ENCODE peak calls at places on chromosomes 13 and 19, in seven cellular contexts. K is tibial artery; H is T-cell; T is A549; M is right cardiac atrium; J is adipocyte; V is activated T-helper 1 cell treated with anti-CD3 and anti-CD28 coated beads, Interleukin-2, amount 50 U/mL, for 16 hours. C is an unnamed sample.

GRCh38 chr13:111572956-111573355 is 252.5 kb downstream of the TEX29 start:
- DNase-seq in K (no peak), H (no peak), T (no peak), M (no peak), J (no peak), V (no peak), C (no peak)

GRCh38 chr13:43044720-43045301 is 21.4 kb downstream of the DNAJC15 start:
- DNase-seq in K (no peak), H (no peak), T (no peak), M (no peak), J (no peak), V (no peak), C (no peak)

GRCh38 chr19:45401815-45402468 is 2.9 kb downstream of the PPP1R13L start:
- DNase-seq in K (no peak), H (no peak), T (no peak), M (no peak), J (no peak), V (no peak), C (no peak)

GRCh38 chr13:41284512-41285288 is 21.3 kb upstream of the MTRF1 start:
- DNase-seq in K (no peak), H (no peak), T (peak; percentile 60), M (no peak), J (peak; percentile 89), V (no peak), C (peak; percentile 83)

GRCh38 chr13:32878172-32878571 is 138.1 kb upstream of the KL start:
- DNase-seq in K (no peak), H (no peak), T (no peak), M (no peak), J (no peak), V (no peak), C (peak; percentile 26)

GRCh38 chr13:97030705-97031452 is 36.6 kb upstream of the OXGR1 start:
- DNase-seq in K (no peak), H (no peak), T (peak; percentile 31), M (no peak), J (peak; percentile 70), V (no peak), C (no peak)

GRCh38 chr19:43525836-43526771 is 897 bp downstream of the ETHE1 start:
- DNase-seq in K (peak; percentile 74), H (peak; percentile 26), T (no peak), M (peak; percentile 28), J (peak; percentile 64), V (no peak), C (no peak)

GRCh38 chr13:43428545-43429287 is 358.1 kb downstream of the ENOX1 start:
- DNase-seq in K (no peak), H (no peak), T (no peak), M (no peak), J (no peak), V (no peak), C (no peak)

GRCh38 chr13:63436288-63436687 is 2020.6 kb upstream of the PCDH20 start:
- DNase-seq in K (no peak), H (no peak), T (no peak), M (no peak), J (no peak), V (no peak), C (no peak)

GRCh38 chr13:86591862-86592261 is 792.6 kb upstream of the SLITRK6 start:
- DNase-seq in K (no peak), H (no peak), T (no peak), M (no peak), J (no peak), V (no peak), C (no peak)

GRCh38 chr13:84925443-84925842 is 873.8 kb downstream of the SLITRK6 start:
- DNase-seq in K (no peak), H (no peak), T (no peak), M (no peak), J (peak; percentile 19), V (no peak), C (peak; percentile 2)

C was measured in keratinocyte.